ENCODE peak calls at places on chromosomes 2 and 18, in four cellular contexts. Z, X, N and C are unnamed samples.

GRCh38 chr18:79400591-79401381 is 5.1 kb downstream of the NFATC1 start:
- DNase-seq in X (no peak), Z (no peak), N (no peak), C (peak; percentile 51)

GRCh38 chr2:95270541-95271081 is 3.6 kb upstream of the PROM2 start:
- DNase-seq in Z (no peak), N (no peak), X (no peak), C (peak; percentile 28)

GRCh38 chr2:27067385-27067784 is 4.1 kb downstream of the OST4 start:
- DNase-seq in N (no peak), Z (no peak), X (no peak), C (no peak)

GRCh38 chr2:8388779-8389178 is 293.1 kb upstream of the ID2 start:
- DNase-seq in X (no peak), N (no peak), Z (no peak), C (no peak)

GRCh38 chr18:44039216-44039615 is 641.5 kb upstream of the SETBP1 start:
- DNase-seq in N (no peak), X (no peak), Z (peak; percentile 11), C (no peak)

GRCh38 chr2:178280261-178280852 is 86.0 kb downstream of the OSBPL6 start:
- DNase-seq in N (peak; percentile 28), Z (peak; percentile 76), X (no peak), C (no peak)

GRCh38 chr2:70748002-70748779 is 19.8 kb downstream of the ADD2 start:
- DNase-seq in N (no peak), Z (no peak), X (no peak), C (no peak)

GRCh38 chr2:147450661-147451060 is 394.2 kb upstream of the ACVR2A start:
- DNase-seq in X (no peak), Z (no peak), N (no peak), C (no peak)

GRCh38 chr2:62784341-62784740 is 78.8 kb downstream of the EHBP1 start:
- DNase-seq in Z (no peak), X (no peak), N (no peak), C (no peak)

GRCh38 chr2:159921752-159922404 is 123.9 kb upstream of the CD302 start:
- DNase-seq in Z (peak; percentile 74), X (peak; percentile 80), N (peak; percentile 90), C (peak; percentile 88)

GRCh38 chr2:227653419-227653818 is 13.2 kb upstream of the SCYGR5 start:
- DNase-seq in Z (peak; percentile 77), X (no peak), N (no peak), C (no peak)

GRCh38 chr2:75146903-75147332 is 52.4 kb downstream of the TACR1 start:
- DNase-seq in X (no peak), Z (peak; percentile 28), N (no peak), C (no peak)

GRCh38 chr2:39411186-39411944 is 25.7 kb downstream of the MAP4K3 start:
- DNase-seq in N (no peak), Z (peak; percentile 93), X (no peak), C (no peak)